ENCODE peak calls at places on chromosomes 11 and 22, in eight cellular contexts. E is K562, O is hepatocyte, D is right lobe of liver, Q is right atrium auricular region, S is choroid plexus epithelial cell, G is fibroblast of pulmonary artery, J is heart left ventricle. F is an unnamed sample.

GRCh38 chr11:133134561-133135173 is 397.6 kb downstream of the OPCML start:
- DNase-seq in G (peak), O (peak), S (peak), J (peak), D (peak), Q (peak), E (peak), F (peak)

GRCh38 chr11:35427158-35427557 is 7.8 kb upstream of the SLC1A2 start:
- DNase-seq in E (no peak), J (no peak), D (no peak), G (peak), O (no peak), S (peak), Q (no peak), F (peak)

GRCh38 chr22:17924735-17925727 is 99.3 kb downstream of the MICAL3 start:
- DNase-seq in S (peak), G (peak), J (no peak), D (no peak), O (no peak), Q (no peak), E (no peak), F (peak)

GRCh38 chr22:22681221-22681739 is 36.9 kb downstream of the GGTLC2 start:
- DNase-seq in O (peak), Q (no peak), J (no peak), G (peak), S (peak), E (peak), D (no peak), F (no peak)

GRCh38 chr11:27874998-27875397 is 174.7 kb upstream of the BDNF start:
- DNase-seq in E (no peak), J (no peak), Q (no peak), D (no peak), O (no peak), S (no peak), G (peak), F (no peak)

GRCh38 chr11:22244986-22245592 is 52.2 kb downstream of the ANO5 start:
- DNase-seq in O (peak), J (no peak), D (peak), Q (peak), S (peak), G (peak), E (peak), F (peak)

GRCh38 chr11:28834877-28835276 is 726.7 kb downstream of the METTL15 start:
- DNase-seq in Q (no peak), J (no peak), O (no peak), G (peak), E (no peak), D (no peak), S (peak), F (peak)

GRCh38 chr11:118194835-118195627 is 18.6 kb upstream of the SCN2B start:
- DNase-seq in Q (peak), S (peak), E (no peak), O (peak), D (peak), G (peak), J (peak), F (peak)

GRCh38 chr22:32904044-32904443 is 102.5 kb downstream of the TIMP3 start:
- DNase-seq in G (peak), D (no peak), Q (no peak), E (peak), S (peak), J (no peak), O (peak), F (peak)

GRCh38 chr11:45872513-45873356 is 12.7 kb upstream of the MAPK8IP1 start:
- DNase-seq in E (peak), Q (no peak), J (no peak), G (peak), O (peak), D (no peak), S (peak), F (peak)

GRCh38 chr22:38981005-38981658 is 1.0 kb upstream of the APOBEC3B start:
- DNase-seq in S (no peak), O (peak), E (peak), J (no peak), D (no peak), Q (no peak), G (peak), F (peak)

GRCh38 chr11:120835601-120836228 is 188.2 kb upstream of the TBCEL start:
- DNase-seq in J (no peak), Q (no peak), O (peak), E (no peak), S (no peak), D (no peak), G (no peak), F (no peak)

GRCh38 chr22:29689872-29690213 is 30.0 kb upstream of the CABP7 start:
- DNase-seq in Q (no peak), J (peak), O (peak), G (peak), E (peak), D (peak), S (peak), F (peak)

GRCh38 chr11:41954034-41954433 is 494.6 kb upstream of the LRRC4C start:
- DNase-seq in D (no peak), Q (no peak), G (peak), O (no peak), S (peak), E (no peak), J (no peak), F (peak)

GRCh38 chr11:120613264-120614226 is 102.0 kb downstream of the GRIK4 start:
- DNase-seq in D (no peak), Q (no peak), J (no peak), S (no peak), O (peak), G (no peak), E (no peak), F (no peak)

GRCh38 chr11:108662700-108663099 is 2.2 kb upstream of the DDX10 start:
- DNase-seq in J (no peak), D (no peak), O (no peak), E (no peak), Q (no peak), G (no peak), S (no peak), F (no peak)

GRCh38 chr11:68839953-68840641 is 1.6 kb downstream of the CPT1A start:
- DNase-seq in Q (no peak), E (peak), O (no peak), G (peak), S (peak), J (no peak), D (no peak), F (peak)

GRCh38 chr11:34926831-34927132 is 10.4 kb downstream of the PDHX start:
- DNase-seq in J (no peak), D (no peak), E (no peak), G (peak), Q (no peak), O (no peak), S (peak), F (no peak)

GRCh38 chr11:122843281-122844150 is 5.2 kb downstream of the CRTAM start:
- DNase-seq in Q (no peak), G (no peak), D (no peak), J (no peak), S (no peak), E (no peak), O (peak), F (no peak)

GRCh38 chr11:65434667-65435179 is 12.1 kb downstream of the NEAT1 start:
- DNase-seq in J (no peak), S (peak), D (no peak), G (peak), O (no peak), E (no peak), Q (peak), F (peak)
- H3K4me3 ChIP-seq in J (no peak), S (peak), D (no peak), G (peak), O (no peak), E (no peak), Q (peak), F (no peak)

DNA sequence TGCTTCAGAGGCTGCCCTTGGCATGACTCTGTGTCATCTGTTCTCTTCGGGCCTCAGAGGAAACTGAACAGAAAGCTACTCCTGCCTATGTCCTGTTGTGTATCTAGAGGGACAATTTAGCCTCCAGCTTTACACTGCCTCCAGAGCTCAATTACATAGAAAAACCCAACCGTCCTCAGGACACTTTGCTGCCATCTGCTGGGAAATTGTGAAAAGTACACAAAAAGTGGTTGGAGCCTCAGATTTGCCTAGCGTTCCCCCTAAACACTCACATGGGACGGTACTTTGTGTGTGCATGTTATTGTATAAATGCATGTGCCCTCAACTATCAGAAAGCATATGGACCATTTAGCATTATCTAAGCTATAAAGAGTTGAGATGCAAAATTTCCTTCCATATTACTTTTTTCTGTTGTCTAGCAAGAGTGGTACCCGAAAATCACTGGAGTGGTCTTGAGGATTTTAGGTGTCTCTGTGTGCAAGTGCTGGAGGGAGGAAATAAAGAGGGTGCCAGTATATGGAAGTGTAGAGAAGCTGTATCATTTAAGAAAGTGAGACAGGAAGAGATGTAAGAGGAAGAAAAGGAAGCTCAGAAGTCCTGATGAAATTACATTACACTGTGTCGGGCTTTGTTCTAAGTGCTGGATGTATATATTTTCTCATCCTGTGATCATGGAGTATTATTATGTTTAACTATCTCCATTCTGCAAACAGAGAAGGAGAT is 8.7 kb upstream of the MS4A4E start:
- DNase-seq in E (peak), S (peak), D (no peak), G (peak), O (peak), Q (no peak), J (no peak), F (peak)
- TF ChIP-seq CTCF in E (peak), S (peak), D (peak), G (peak), O (peak), Q (peak), J (peak), F (peak)

DNA sequence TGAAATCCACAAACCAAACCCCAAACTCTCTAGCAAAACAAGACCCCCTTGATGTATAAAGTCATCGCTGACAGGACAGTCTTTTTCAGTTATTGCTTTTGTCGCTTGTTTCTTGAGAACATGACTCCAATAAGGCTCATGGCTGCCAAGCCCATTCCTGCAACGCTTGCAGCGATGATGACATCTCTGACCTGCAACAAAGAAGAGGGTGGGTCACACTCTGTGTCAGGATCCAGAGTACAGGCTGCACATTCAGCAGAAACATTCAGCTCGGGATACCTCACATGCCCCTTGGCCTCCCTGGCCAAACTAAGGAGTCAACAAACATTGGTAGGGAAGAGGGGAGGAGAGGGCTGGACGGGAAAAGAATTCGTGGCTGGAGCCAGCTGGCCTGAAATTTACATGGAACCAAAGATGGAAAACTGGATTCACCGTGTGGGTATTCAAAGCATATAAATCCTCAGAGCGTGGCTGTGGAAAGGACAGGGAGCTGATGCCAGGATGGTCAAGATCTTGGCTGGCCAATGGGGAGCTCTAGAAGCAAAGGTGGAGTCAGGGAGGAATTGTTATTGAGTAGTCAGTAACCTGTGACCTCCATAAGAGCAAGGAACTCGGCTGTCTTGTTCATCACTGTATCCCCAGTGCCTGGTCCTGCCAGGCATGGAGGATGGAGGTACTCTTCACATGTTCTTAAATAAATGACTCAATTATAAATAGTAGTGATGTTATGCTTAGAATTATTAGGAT is 11.8 kb upstream of the PLAAT2 start:
- DNase-seq in Q (peak), J (no peak), S (peak), G (peak), O (peak), E (peak), D (peak), F (no peak)
- H3K4me3 ChIP-seq in Q (peak), J (peak), S (peak), G (peak), O (no peak), E (peak), D (no peak), F (no peak)

DNA sequence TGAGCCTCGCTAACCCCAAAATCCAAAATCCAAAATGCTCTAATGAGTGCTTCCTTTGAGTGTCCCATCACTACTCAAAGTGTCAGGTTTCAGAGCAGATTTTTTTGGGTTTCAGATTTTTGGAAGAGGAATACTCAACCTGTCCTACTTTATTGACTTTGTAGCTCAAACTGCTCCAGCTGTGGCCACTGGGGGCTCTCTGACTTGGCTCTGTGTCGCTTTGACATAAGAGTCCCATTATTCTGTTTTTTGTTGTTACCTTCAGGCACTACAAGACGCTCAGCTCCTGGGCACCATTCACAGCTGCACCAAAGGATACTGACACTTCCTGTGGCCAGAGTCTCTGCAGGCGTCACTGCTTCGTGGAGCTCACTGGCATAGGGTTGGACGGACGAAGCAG is 41.1 kb downstream of the PHF21B start:
- DNase-seq in G (no peak), D (no peak), Q (no peak), E (peak), J (no peak), S (peak), O (no peak), F (no peak)
- TF ChIP-seq CTCF in G (no peak), D (no peak), Q (no peak), E (peak), J (no peak), S (peak), O (peak), F (no peak)

DNA sequence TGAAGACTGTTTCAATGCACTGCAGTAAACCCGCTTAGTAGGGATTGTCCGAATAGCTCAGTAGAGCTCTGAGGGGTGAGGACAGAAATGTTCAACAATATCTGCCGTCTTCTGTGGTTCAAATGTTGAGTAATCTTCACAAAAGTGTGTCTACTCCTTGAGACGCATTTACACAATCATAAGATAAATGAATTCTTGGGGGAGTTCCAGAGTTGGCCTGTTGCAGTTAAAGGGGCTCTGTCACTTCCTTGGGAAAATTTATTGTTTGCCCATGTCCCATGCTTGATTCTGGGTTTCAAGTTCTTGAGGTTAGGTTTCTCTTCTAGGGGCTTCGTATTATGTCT is 614 bp downstream of the ANO3 start:
- DNase-seq in G (peak), D (no peak), O (no peak), E (no peak), S (peak), J (no peak), Q (no peak), F (peak)
- H3K4me3 ChIP-seq in G (peak), D (no peak), O (no peak), E (no peak), S (no peak), J (no peak), Q (no peak), F (peak)

GRCh38 chr11:7904910-7905309 is 26.2 kb downstream of the OR10A6 start:
- DNase-seq in E (no peak), Q (no peak), G (peak), S (peak), O (no peak), D (no peak), J (no peak), F (peak)
- TF ChIP-seq CTCF in E (peak), Q (no peak), G (peak), S (peak), O (peak), D (no peak), J (no peak), F (peak)

DNA sequence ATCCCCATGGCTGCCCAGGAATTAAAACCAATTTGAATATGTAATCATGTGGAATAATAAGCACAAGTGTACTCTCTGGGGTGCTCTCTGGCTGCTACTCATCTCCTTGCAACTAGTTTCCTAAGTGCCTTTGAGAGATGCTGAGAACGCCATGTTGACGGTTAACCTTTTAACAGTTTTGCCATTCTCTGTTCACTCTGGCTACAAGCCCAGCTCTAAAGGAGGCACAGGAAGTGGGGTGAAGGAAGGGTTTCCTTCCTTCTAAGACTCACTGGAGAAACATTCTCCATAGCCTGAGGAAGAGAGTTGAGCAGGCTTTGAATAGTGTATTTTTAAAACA is 122.0 kb upstream of the ZC3H12C start:
- DNase-seq in E (no peak), S (peak), O (no peak), D (no peak), J (no peak), Q (no peak), G (peak), F (peak)
- H3K4me3 ChIP-seq in E (no peak), S (no peak), O (no peak), D (no peak), J (no peak), Q (no peak), G (no peak), F (no peak)

GRCh38 chr11:12086271-12087074 is 23.9 kb upstream of the MICAL2 start:
- DNase-seq in S (peak), E (no peak), Q (peak), D (no peak), J (peak), O (peak), G (peak), F (peak)

GRCh38 chr11:12088531-12088930 is 21.9 kb upstream of the MICAL2 start:
- DNase-seq in Q (no peak), E (no peak), G (no peak), J (no peak), S (no peak), D (no peak), O (no peak), F (no peak)

GRCh38 chr11:12085371-12086251 is 24.8 kb upstream of the MICAL2 start:
- DNase-seq in G (no peak), E (no peak), J (no peak), S (no peak), D (no peak), O (no peak), Q (no peak), F (peak)

GRCh38 chr11:12088047-12088481 is 22.3 kb upstream of the MICAL2 start:
- DNase-seq in O (no peak), S (peak), J (peak), D (no peak), Q (peak), E (peak), G (peak), F (peak)

DNA sequence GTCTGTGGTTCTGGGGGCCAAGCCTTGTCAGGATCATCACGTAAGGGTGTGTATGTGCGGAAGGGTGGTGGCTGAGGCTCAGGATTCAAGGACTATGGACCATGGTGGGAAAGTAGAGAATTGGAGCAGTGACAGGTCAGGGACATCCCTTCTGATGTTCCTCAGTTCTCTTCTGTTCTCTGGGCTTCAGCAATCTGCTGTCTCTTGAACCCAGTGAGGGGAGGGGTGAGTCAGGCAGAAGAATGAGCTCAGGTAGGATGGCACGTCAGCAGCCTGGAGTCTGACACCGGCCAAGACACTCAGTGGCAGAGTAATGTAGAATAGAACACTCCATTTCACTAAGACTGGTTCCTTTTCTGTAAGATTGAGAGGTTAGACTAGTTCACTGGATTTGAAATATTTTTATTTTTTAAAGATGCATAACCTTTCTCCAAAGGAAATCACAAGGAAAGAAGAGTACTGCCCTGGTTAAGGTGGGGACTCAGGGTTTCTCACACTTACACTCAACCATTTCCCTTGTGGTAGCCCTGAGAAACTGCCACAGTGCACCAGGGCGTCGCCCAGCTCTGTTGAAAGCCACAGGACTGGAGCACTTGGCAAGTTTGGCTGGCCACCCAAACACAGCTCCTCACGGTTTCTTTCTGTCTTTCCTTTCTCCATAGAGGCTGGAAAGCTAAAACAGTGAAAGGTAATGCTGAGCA is 23.2 kb upstream of the MICAL2 start:
- DNase-seq in D (no peak), S (peak), E (no peak), J (no peak), G (peak), O (no peak), Q (no peak), F (peak)
- TF ChIP-seq CTCF in D (no peak), S (peak), E (no peak), J (no peak), G (peak), O (no peak), Q (peak), F (peak)

GRCh38 chr11:91872216-91872615 is 352.4 kb upstream of the FAT3 start:
- DNase-seq in J (no peak), E (no peak), Q (no peak), D (no peak), S (no peak), G (no peak), O (no peak), F (no peak)
- H3K4me3 ChIP-seq in J (no peak), E (no peak), Q (no peak), D (no peak), S (no peak), G (no peak), O (no peak), F (no peak)

F was measured in cardiac fibroblast.